ENCODE peak calls at places on chromosomes 12 and 14, in five cellular contexts. K, G, V, H and P are unnamed samples.

GRCh38 chr14:69887740-69888657 is 8.8 kb downstream of the SMOC1 start:
- DNase-seq in K (no peak), G (no peak), H (no peak), V (peak; percentile 45), P (no peak)

GRCh38 chr12:130375888-130376287 is 38.2 kb downstream of the PIWIL1 start:
- DNase-seq in H (no peak), K (no peak), V (no peak), G (no peak), P (no peak)

GRCh38 chr12:77995436-77996167 is 164.9 kb downstream of the NAV3 start:
- DNase-seq in K (no peak), G (no peak), H (no peak), V (peak; percentile 13), P (no peak)

GRCh38 chr12:112331891-112332290 is 50.3 kb downstream of the HECTD4 start:
- DNase-seq in G (no peak), V (no peak), K (no peak), H (no peak), P (no peak)

GRCh38 chr12:109663766-109664165 is 49.9 kb upstream of the FAM222A start:
- DNase-seq in K (no peak), H (no peak), G (no peak), V (no peak), P (no peak)

GRCh38 chr12:81758421-81759214 is 532 bp downstream of the PPFIA2 start:
- DNase-seq in V (peak; percentile 46), H (no peak), G (peak; percentile 25), K (no peak), P (no peak)

GRCh38 chr12:47576256-47576655 is 129.6 kb downstream of the RPAP3 start:
- DNase-seq in G (no peak), V (no peak), K (no peak), H (no peak), P (no peak)

GRCh38 chr12:120207227-120207626 is 6.3 kb upstream of the RPLP0 start:
- DNase-seq in V (no peak), K (no peak), G (no peak), H (no peak), P (no peak)

GRCh38 chr12:81377771-81378170 is 299.9 kb downstream of the ACSS3 start:
- DNase-seq in K (no peak), V (no peak), H (no peak), G (no peak), P (no peak)

GRCh38 chr14:50744242-50744641 is 76.1 kb upstream of the SAV1 start:
- DNase-seq in G (no peak), K (no peak), H (no peak), V (no peak), P (no peak)

GRCh38 chr12:93819048-93819491 is 141.9 kb downstream of the CRADD start:
- DNase-seq in G (peak; percentile 4), K (no peak), V (peak; percentile 96), H (no peak), P (peak; percentile 85)

GRCh38 chr12:27979145-27979544 is 6.6 kb upstream of the PTHLH start:
- DNase-seq in K (no peak), V (no peak), H (no peak), G (no peak), P (no peak)

GRCh38 chr14:73997944-73998451 is 21.1 kb downstream of the ENTPD5 start:
- DNase-seq in V (no peak), H (no peak), G (no peak), K (no peak), P (no peak)

GRCh38 chr14:75979071-75979571 is 2.7 kb downstream of the TGFB3 start:
- DNase-seq in G (no peak), K (no peak), V (peak; percentile 29), H (peak; percentile 38), P (peak; percentile 85)

GRCh38 chr14:66345986-66346385 is 140.2 kb upstream of the CCDC196 start:
- DNase-seq in G (no peak), K (no peak), H (no peak), V (no peak), P (no peak)

GRCh38 chr12:24361860-24362581 is 412.6 kb upstream of the SOX5 start:
- DNase-seq in K (no peak), H (no peak), G (no peak), V (no peak), P (no peak)

GRCh38 chr12:28089363-28089762 is 100.9 kb upstream of the CCDC91 start:
- DNase-seq in V (no peak), G (no peak), H (no peak), K (no peak), P (no peak)

GRCh38 chr14:25050494-25051170 is 685 bp upstream of the STXBP6 start:
- DNase-seq in G (no peak), H (no peak), V (peak; percentile 59), K (no peak), P (no peak)

GRCh38 chr14:104424406-104425072 is 155.0 kb upstream of the C14orf180 start:
- DNase-seq in K (no peak), H (no peak), V (no peak), G (peak; percentile 60), P (no peak)

GRCh38 chr14:35352274-35353233 is 52.0 kb downstream of the NFKBIA start:
- DNase-seq in K (no peak), V (no peak), G (no peak), H (no peak), P (no peak)

GRCh38 chr14:53336729-53337128 is 183.6 kb upstream of the DDHD1 start:
- DNase-seq in K (no peak), H (no peak), V (no peak), G (no peak), P (no peak)

GRCh38 chr14:30798516-30798915 is 75.8 kb upstream of the COCH start:
- DNase-seq in K (no peak), V (no peak), H (no peak), G (no peak), P (no peak)

GRCh38 chr12:32454075-32454474 is 54.7 kb downstream of the FGD4 start:
- DNase-seq in K (no peak), V (peak; percentile 35), H (no peak), G (no peak), P (no peak)

GRCh38 chr12:89571481-89572190 is 45.8 kb upstream of the POC1B start:
- DNase-seq in K (no peak), H (no peak), G (no peak), V (peak; percentile 96), P (no peak)

GRCh38 chr12:31118831-31119530 is 45.3 kb downstream of the DDX11 start:
- DNase-seq in K (no peak), G (no peak), V (no peak), H (peak; percentile 56), P (peak; percentile 85)

GRCh38 chr14:105917933-105918436 is 391.6 kb downstream of the TMEM121 start:
- DNase-seq in H (no peak), V (no peak), G (no peak), K (no peak), P (no peak)

GRCh38 chr14:80772504-80772903 is 169.0 kb downstream of the CEP128 start:
- DNase-seq in H (no peak), K (no peak), V (no peak), G (no peak), P (no peak)

GRCh38 chr12:51744957-51745356 is 103.6 kb downstream of the FIGNL2 start:
- DNase-seq in G (no peak), K (no peak), V (no peak), H (no peak), P (no peak)

GRCh38 chr12:122411537-122411936 is 10.9 kb downstream of the CLIP1 start:
- DNase-seq in H (no peak), G (no peak), K (no peak), V (peak; percentile 58), P (no peak)

GRCh38 chr14:51821822-51822221 is 38.6 kb upstream of the GNG2 start:
- DNase-seq in V (peak; percentile 49), H (no peak), K (no peak), G (no peak), P (no peak)

GRCh38 chr14:99268776-99269510 is 3.1 kb downstream of the BCL11B start:
- DNase-seq in H (peak; percentile 44), V (no peak), K (no peak), G (no peak), P (peak; percentile 81)

GRCh38 chr12:131011165-131012079 is 57.7 kb downstream of the ADGRD1 start:
- DNase-seq in G (no peak), V (no peak), K (no peak), H (no peak), P (peak; percentile 43)